ENCODE peak calls at places on chromosomes 11 and 22, in nine cellular contexts. One of them, this sample, is unnamed.

GRCh38 chr11:31802609-31802989 is 8.5 kb downstream of the PAX6 start:
- DNase-seq in NCI-H460: no peak
- DNase-seq in activated T-helper 2 cell treated with anti-CD3 and anti-CD28 coated beads, Interferon-gamma antibody, Interleukin-2, Interleukin-4, amounts not matched to agents 10 μg/mL and 5 μg/mL and 100 μg/mL, durations not matched to agents 14 hours and 24 hours and 36 hours: no peak
- DNase-seq in NCI-H1694: no peak
- DNase-seq in GDM1: no peak
- DNase-seq in HT-29: no peak
- DNase-seq in hepatic stellate cell: no peak
- DNase-seq in activated T-cell treated with anti-CD3 and anti-CD28 coated beads, Interleukin-2, amount 50 U/mL, for 24 hours: no peak
- DNase-seq in endothelial cell: peak
- DNase-seq in this sample: no peak

GRCh38 chr22:20061481-20061861 is 18.6 kb upstream of the DGCR8 start:
- DNase-seq in NCI-H460: no peak
- DNase-seq in activated T-helper 2 cell treated with anti-CD3 and anti-CD28 coated beads, Interferon-gamma antibody, Interleukin-2, Interleukin-4, amounts not matched to agents 10 μg/mL and 5 μg/mL and 100 μg/mL, durations not matched to agents 14 hours and 24 hours and 36 hours: no peak
- DNase-seq in NCI-H1694: no peak
- DNase-seq in GDM1: no peak
- DNase-seq in HT-29: peak
- DNase-seq in hepatic stellate cell: no peak
- DNase-seq in activated T-cell treated with anti-CD3 and anti-CD28 coated beads, Interleukin-2, amount 50 U/mL, for 24 hours: no peak
- DNase-seq in endothelial cell: no peak
- DNase-seq in this sample: no peak

GRCh38 chr11:418343-419247 is 3.8 kb upstream of the SIGIRR start:
- DNase-seq in NCI-H460: no peak
- DNase-seq in activated T-helper 2 cell treated with anti-CD3 and anti-CD28 coated beads, Interferon-gamma antibody, Interleukin-2, Interleukin-4, amounts not matched to agents 10 μg/mL and 5 μg/mL and 100 μg/mL, durations not matched to agents 14 hours and 24 hours and 36 hours: no peak
- DNase-seq in NCI-H1694: no peak
- DNase-seq in GDM1: no peak
- DNase-seq in HT-29: peak
- DNase-seq in hepatic stellate cell: no peak
- DNase-seq in activated T-cell treated with anti-CD3 and anti-CD28 coated beads, Interleukin-2, amount 50 U/mL, for 24 hours: peak
- DNase-seq in endothelial cell: no peak
- DNase-seq in this sample: no peak

GRCh38 chr22:45475063-45475747 is 27.5 kb upstream of the FBLN1 start:
- DNase-seq in NCI-H460: no peak
- DNase-seq in activated T-helper 2 cell treated with anti-CD3 and anti-CD28 coated beads, Interferon-gamma antibody, Interleukin-2, Interleukin-4, amounts not matched to agents 10 μg/mL and 5 μg/mL and 100 μg/mL, durations not matched to agents 14 hours and 24 hours and 36 hours: no peak
- DNase-seq in NCI-H1694: no peak
- DNase-seq in GDM1: no peak
- DNase-seq in HT-29: no peak
- DNase-seq in hepatic stellate cell: no peak
- DNase-seq in activated T-cell treated with anti-CD3 and anti-CD28 coated beads, Interleukin-2, amount 50 U/mL, for 24 hours: no peak
- DNase-seq in endothelial cell: no peak
- DNase-seq in this sample: peak

GRCh38 chr22:17870408-17870807 is 96.1 kb upstream of the BID start:
- DNase-seq in NCI-H460: no peak
- DNase-seq in activated T-helper 2 cell treated with anti-CD3 and anti-CD28 coated beads, Interferon-gamma antibody, Interleukin-2, Interleukin-4, amounts not matched to agents 10 μg/mL and 5 μg/mL and 100 μg/mL, durations not matched to agents 14 hours and 24 hours and 36 hours: no peak
- DNase-seq in NCI-H1694: no peak
- DNase-seq in GDM1: no peak
- DNase-seq in HT-29: peak
- DNase-seq in hepatic stellate cell: no peak
- DNase-seq in activated T-cell treated with anti-CD3 and anti-CD28 coated beads, Interleukin-2, amount 50 U/mL, for 24 hours: no peak
- DNase-seq in endothelial cell: no peak
- DNase-seq in this sample: no peak

GRCh38 chr22:19607198-19608113 is 83.2 kb upstream of the CLDN5 start:
- DNase-seq in NCI-H460: no peak
- DNase-seq in activated T-helper 2 cell treated with anti-CD3 and anti-CD28 coated beads, Interferon-gamma antibody, Interleukin-2, Interleukin-4, amounts not matched to agents 10 μg/mL and 5 μg/mL and 100 μg/mL, durations not matched to agents 14 hours and 24 hours and 36 hours: peak
- DNase-seq in NCI-H1694: no peak
- DNase-seq in GDM1: no peak
- DNase-seq in HT-29: peak
- DNase-seq in hepatic stellate cell: no peak
- DNase-seq in activated T-cell treated with anti-CD3 and anti-CD28 coated beads, Interleukin-2, amount 50 U/mL, for 24 hours: peak
- DNase-seq in endothelial cell: peak
- DNase-seq in this sample: no peak

GRCh38 chr11:86473991-86474833 is 99.5 kb downstream of the CCDC81 start:
- DNase-seq in NCI-H460: no peak
- DNase-seq in activated T-helper 2 cell treated with anti-CD3 and anti-CD28 coated beads, Interferon-gamma antibody, Interleukin-2, Interleukin-4, amounts not matched to agents 10 μg/mL and 5 μg/mL and 100 μg/mL, durations not matched to agents 14 hours and 24 hours and 36 hours: no peak
- DNase-seq in NCI-H1694: no peak
- DNase-seq in GDM1: no peak
- DNase-seq in HT-29: no peak
- DNase-seq in hepatic stellate cell: peak
- DNase-seq in activated T-cell treated with anti-CD3 and anti-CD28 coated beads, Interleukin-2, amount 50 U/mL, for 24 hours: no peak
- DNase-seq in endothelial cell: no peak
- DNase-seq in this sample: no peak

GRCh38 chr11:40204228-40204627 is 1255.2 kb downstream of the LRRC4C start:
- DNase-seq in NCI-H460: no peak
- DNase-seq in activated T-helper 2 cell treated with anti-CD3 and anti-CD28 coated beads, Interferon-gamma antibody, Interleukin-2, Interleukin-4, amounts not matched to agents 10 μg/mL and 5 μg/mL and 100 μg/mL, durations not matched to agents 14 hours and 24 hours and 36 hours: no peak
- DNase-seq in NCI-H1694: no peak
- DNase-seq in GDM1: no peak
- DNase-seq in HT-29: no peak
- DNase-seq in hepatic stellate cell: no peak
- DNase-seq in activated T-cell treated with anti-CD3 and anti-CD28 coated beads, Interleukin-2, amount 50 U/mL, for 24 hours: no peak
- DNase-seq in endothelial cell: no peak
- DNase-seq in this sample: no peak

GRCh38 chr22:42067706-42068350 is 2.8 kb downstream of the NAGA start:
- DNase-seq in NCI-H460: no peak
- DNase-seq in activated T-helper 2 cell treated with anti-CD3 and anti-CD28 coated beads, Interferon-gamma antibody, Interleukin-2, Interleukin-4, amounts not matched to agents 10 μg/mL and 5 μg/mL and 100 μg/mL, durations not matched to agents 14 hours and 24 hours and 36 hours: no peak
- DNase-seq in NCI-H1694: no peak
- DNase-seq in GDM1: no peak
- DNase-seq in HT-29: no peak
- DNase-seq in hepatic stellate cell: no peak
- DNase-seq in activated T-cell treated with anti-CD3 and anti-CD28 coated beads, Interleukin-2, amount 50 U/mL, for 24 hours: no peak
- DNase-seq in endothelial cell: no peak
- DNase-seq in this sample: no peak

GRCh38 chr11:108616549-108616948 is 23.0 kb upstream of the EXPH5 start:
- DNase-seq in NCI-H460: peak
- DNase-seq in activated T-helper 2 cell treated with anti-CD3 and anti-CD28 coated beads, Interferon-gamma antibody, Interleukin-2, Interleukin-4, amounts not matched to agents 10 μg/mL and 5 μg/mL and 100 μg/mL, durations not matched to agents 14 hours and 24 hours and 36 hours: no peak
- DNase-seq in NCI-H1694: no peak
- DNase-seq in GDM1: no peak
- DNase-seq in HT-29: peak
- DNase-seq in hepatic stellate cell: peak
- DNase-seq in activated T-cell treated with anti-CD3 and anti-CD28 coated beads, Interleukin-2, amount 50 U/mL, for 24 hours: no peak
- DNase-seq in endothelial cell: no peak
- DNase-seq in this sample: no peak

GRCh38 chr11:36380296-36381004 is 84.4 kb downstream of the PRR5L start:
- DNase-seq in NCI-H460: no peak
- DNase-seq in activated T-helper 2 cell treated with anti-CD3 and anti-CD28 coated beads, Interferon-gamma antibody, Interleukin-2, Interleukin-4, amounts not matched to agents 10 μg/mL and 5 μg/mL and 100 μg/mL, durations not matched to agents 14 hours and 24 hours and 36 hours: no peak
- DNase-seq in NCI-H1694: no peak
- DNase-seq in GDM1: no peak
- DNase-seq in HT-29: no peak
- DNase-seq in hepatic stellate cell: no peak
- DNase-seq in activated T-cell treated with anti-CD3 and anti-CD28 coated beads, Interleukin-2, amount 50 U/mL, for 24 hours: no peak
- DNase-seq in endothelial cell: no peak
- DNase-seq in this sample: peak

GRCh38 chr11:1943977-1944376 is 3.2 kb upstream of the MRPL23 start:
- DNase-seq in NCI-H460: no peak
- DNase-seq in activated T-helper 2 cell treated with anti-CD3 and anti-CD28 coated beads, Interferon-gamma antibody, Interleukin-2, Interleukin-4, amounts not matched to agents 10 μg/mL and 5 μg/mL and 100 μg/mL, durations not matched to agents 14 hours and 24 hours and 36 hours: peak
- DNase-seq in NCI-H1694: no peak
- DNase-seq in GDM1: no peak
- DNase-seq in HT-29: peak
- DNase-seq in hepatic stellate cell: no peak
- DNase-seq in activated T-cell treated with anti-CD3 and anti-CD28 coated beads, Interleukin-2, amount 50 U/mL, for 24 hours: no peak
- DNase-seq in endothelial cell: no peak
- DNase-seq in this sample: no peak

GRCh38 chr11:76579047-76579751 is 91.3 kb downstream of the LRRC32 start:
- DNase-seq in NCI-H460: no peak
- DNase-seq in activated T-helper 2 cell treated with anti-CD3 and anti-CD28 coated beads, Interferon-gamma antibody, Interleukin-2, Interleukin-4, amounts not matched to agents 10 μg/mL and 5 μg/mL and 100 μg/mL, durations not matched to agents 14 hours and 24 hours and 36 hours: no peak
- DNase-seq in NCI-H1694: no peak
- DNase-seq in GDM1: no peak
- DNase-seq in HT-29: no peak
- DNase-seq in hepatic stellate cell: peak
- DNase-seq in activated T-cell treated with anti-CD3 and anti-CD28 coated beads, Interleukin-2, amount 50 U/mL, for 24 hours: no peak
- DNase-seq in endothelial cell: no peak
- DNase-seq in this sample: peak

GRCh38 chr22:36835903-36836302 is 19.1 kb upstream of the PVALB start:
- DNase-seq in NCI-H460: no peak
- DNase-seq in activated T-helper 2 cell treated with anti-CD3 and anti-CD28 coated beads, Interferon-gamma antibody, Interleukin-2, Interleukin-4, amounts not matched to agents 10 μg/mL and 5 μg/mL and 100 μg/mL, durations not matched to agents 14 hours and 24 hours and 36 hours: no peak
- DNase-seq in NCI-H1694: no peak
- DNase-seq in GDM1: no peak
- DNase-seq in HT-29: no peak
- DNase-seq in hepatic stellate cell: no peak
- DNase-seq in activated T-cell treated with anti-CD3 and anti-CD28 coated beads, Interleukin-2, amount 50 U/mL, for 24 hours: no peak
- DNase-seq in endothelial cell: no peak
- DNase-seq in this sample: no peak

GRCh38 chr22:44279059-44279340 is 33.8 kb downstream of the SHISAL1 start:
- DNase-seq in NCI-H460: no peak
- DNase-seq in activated T-helper 2 cell treated with anti-CD3 and anti-CD28 coated beads, Interferon-gamma antibody, Interleukin-2, Interleukin-4, amounts not matched to agents 10 μg/mL and 5 μg/mL and 100 μg/mL, durations not matched to agents 14 hours and 24 hours and 36 hours: no peak
- DNase-seq in NCI-H1694: no peak
- DNase-seq in GDM1: no peak
- DNase-seq in HT-29: no peak
- DNase-seq in hepatic stellate cell: no peak
- DNase-seq in activated T-cell treated with anti-CD3 and anti-CD28 coated beads, Interleukin-2, amount 50 U/mL, for 24 hours: no peak
- DNase-seq in endothelial cell: no peak
- DNase-seq in this sample: no peak

GRCh38 chr11:130023204-130023603 is 20.6 kb upstream of the PRDM10 start:
- DNase-seq in NCI-H460: no peak
- DNase-seq in activated T-helper 2 cell treated with anti-CD3 and anti-CD28 coated beads, Interferon-gamma antibody, Interleukin-2, Interleukin-4, amounts not matched to agents 10 μg/mL and 5 μg/mL and 100 μg/mL, durations not matched to agents 14 hours and 24 hours and 36 hours: no peak
- DNase-seq in NCI-H1694: no peak
- DNase-seq in GDM1: no peak
- DNase-seq in HT-29: peak
- DNase-seq in hepatic stellate cell: peak
- DNase-seq in activated T-cell treated with anti-CD3 and anti-CD28 coated beads, Interleukin-2, amount 50 U/mL, for 24 hours: no peak
- DNase-seq in endothelial cell: no peak
- DNase-seq in this sample: no peak

GRCh38 chr11:20670932-20671403 is 1.6 kb downstream of the NELL1 start:
- DNase-seq in NCI-H460: no peak
- DNase-seq in activated T-helper 2 cell treated with anti-CD3 and anti-CD28 coated beads, Interferon-gamma antibody, Interleukin-2, Interleukin-4, amounts not matched to agents 10 μg/mL and 5 μg/mL and 100 μg/mL, durations not matched to agents 14 hours and 24 hours and 36 hours: no peak
- DNase-seq in NCI-H1694: no peak
- DNase-seq in GDM1: no peak
- DNase-seq in HT-29: no peak
- DNase-seq in hepatic stellate cell: no peak
- DNase-seq in activated T-cell treated with anti-CD3 and anti-CD28 coated beads, Interleukin-2, amount 50 U/mL, for 24 hours: no peak
- DNase-seq in endothelial cell: peak
- DNase-seq in this sample: peak

GRCh38 chr22:46033256-46034200 is 56.6 kb upstream of the WNT7B start:
- DNase-seq in NCI-H460: no peak
- DNase-seq in activated T-helper 2 cell treated with anti-CD3 and anti-CD28 coated beads, Interferon-gamma antibody, Interleukin-2, Interleukin-4, amounts not matched to agents 10 μg/mL and 5 μg/mL and 100 μg/mL, durations not matched to agents 14 hours and 24 hours and 36 hours: no peak
- DNase-seq in NCI-H1694: no peak
- DNase-seq in GDM1: no peak
- DNase-seq in HT-29: no peak
- DNase-seq in hepatic stellate cell: no peak
- DNase-seq in activated T-cell treated with anti-CD3 and anti-CD28 coated beads, Interleukin-2, amount 50 U/mL, for 24 hours: no peak
- DNase-seq in endothelial cell: no peak
- DNase-seq in this sample: no peak

GRCh38 chr11:124582565-124582964 is 12.8 kb downstream of the OR8A1 start:
- DNase-seq in NCI-H460: no peak
- DNase-seq in activated T-helper 2 cell treated with anti-CD3 and anti-CD28 coated beads, Interferon-gamma antibody, Interleukin-2, Interleukin-4, amounts not matched to agents 10 μg/mL and 5 μg/mL and 100 μg/mL, durations not matched to agents 14 hours and 24 hours and 36 hours: no peak
- DNase-seq in NCI-H1694: peak
- DNase-seq in GDM1: no peak
- DNase-seq in HT-29: no peak
- DNase-seq in hepatic stellate cell: no peak
- DNase-seq in activated T-cell treated with anti-CD3 and anti-CD28 coated beads, Interleukin-2, amount 50 U/mL, for 24 hours: no peak
- DNase-seq in endothelial cell: no peak
- DNase-seq in this sample: peak

This sample was measured in NCI-H524.